ENCODE peak calls at places on chromosomes 13 and 19, in ten cellular contexts. O is endodermal cell; T is NCI-H1436; B is SK-N-SH; P is NCI-H1930; C is germinal center; H is stimulated activated naive CD4-positive, alpha-beta T cell; I is NCI-H2081; E is MCF 10A; V is WERI-Rb-1. L is an unnamed sample.

GRCh38 chr19:5880604-5881078 is 10.3 kb upstream of the FUT5 start:
- DNase-seq in O (peak; percentile 73), T (no peak), B (no peak), P (no peak), C (no peak), H (no peak), I (no peak), E (peak; percentile 51), V (no peak), L (peak; percentile 73)

GRCh38 chr19:13646758-13647157 is 117.6 kb upstream of the MRI1 start:
- DNase-seq in O (no peak), T (no peak), B (no peak), P (no peak), C (no peak), H (no peak), I (no peak), E (no peak), V (no peak), L (no peak)

GRCh38 chr13:83796364-83796763 is 85.9 kb downstream of the SLITRK1 start:
- DNase-seq in O (no peak), T (no peak), B (no peak), P (no peak), C (no peak), H (no peak), I (no peak), E (no peak), V (no peak), L (no peak)

GRCh38 chr13:23949736-23950135 is 52.4 kb upstream of the C1QTNF9B start:
- DNase-seq in O (no peak), T (no peak), B (peak; percentile 10), P (no peak), C (no peak), H (no peak), I (no peak), E (no peak), V (no peak), L (no peak)

GRCh38 chr13:104408733-104409132 is 1342.5 kb upstream of the SLC10A2 start:
- DNase-seq in O (no peak), T (no peak), B (no peak), P (no peak), C (no peak), H (no peak), I (no peak), E (no peak), V (no peak), L (peak; percentile 22)

GRCh38 chr13:99406799-99407201 is 94.5 kb upstream of the TM9SF2 start:
- DNase-seq in O (no peak), T (no peak), B (no peak), P (no peak), C (no peak), H (no peak), I (no peak), E (no peak), V (no peak), L (no peak)

GRCh38 chr13:21752501-21752900 is 81.6 kb downstream of the FGF9 start:
- DNase-seq in O (no peak), T (no peak), B (no peak), P (no peak), C (no peak), H (no peak), I (no peak), E (no peak), V (no peak), L (no peak)

GRCh38 chr13:84400711-84401110 is 518.4 kb upstream of the SLITRK1 start:
- DNase-seq in O (no peak), T (peak; percentile 28), B (no peak), P (peak; percentile 12), C (no peak), H (no peak), I (no peak), E (peak; percentile 78), V (no peak), L (peak; percentile 95)

GRCh38 chr19:8664671-8665057 is 33.9 kb downstream of the ACTL9 start:
- DNase-seq in O (no peak), T (no peak), B (no peak), P (no peak), C (no peak), H (no peak), I (no peak), E (no peak), V (no peak), L (no peak)

GRCh38 chr13:29131881-29132668 is 311.9 kb downstream of the MTUS2 start:
- DNase-seq in O (no peak), T (no peak), B (no peak), P (no peak), C (no peak), H (no peak), I (no peak), E (no peak), V (no peak), L (no peak)

GRCh38 chr13:110177790-110178189 is 129.2 kb downstream of the COL4A1 start:
- DNase-seq in O (no peak), T (no peak), B (no peak), P (no peak), C (no peak), H (no peak), I (no peak), E (no peak), V (no peak), L (no peak)

GRCh38 chr13:102310691-102311432 is 91.0 kb downstream of the FGF14 start:
- DNase-seq in O (no peak), T (no peak), B (no peak), P (no peak), C (no peak), H (no peak), I (no peak), E (no peak), V (no peak), L (no peak)

GRCh38 chr13:40061466-40062450 is 406.3 kb downstream of the COG6 start:
- DNase-seq in O (no peak), T (no peak), B (no peak), P (no peak), C (no peak), H (no peak), I (no peak), E (peak; percentile 68), V (no peak), L (peak; percentile 33)

GRCh38 chr19:53927745-53928144 is 18.7 kb downstream of the CACNG7 start:
- DNase-seq in O (peak; percentile 93), T (no peak), B (no peak), P (no peak), C (no peak), H (peak; percentile 20), I (no peak), E (peak; percentile 63), V (no peak), L (peak; percentile 29)

GRCh38 chr13:98406971-98407370 is 169.9 kb downstream of the STK24 start:
- DNase-seq in O (no peak), T (no peak), B (no peak), P (no peak), C (no peak), H (no peak), I (no peak), E (no peak), V (no peak), L (no peak)

GRCh38 chr19:2385053-2385721 is 25.1 kb downstream of the TMPRSS9 start:
- DNase-seq in O (peak; percentile 93), T (peak; percentile 43), B (peak; percentile 95), P (peak; percentile 20), C (peak; percentile 73), H (no peak), I (peak; percentile 61), E (peak; percentile 96), V (peak; percentile 82), L (peak; percentile 94)

GRCh38 chr13:110774051-110774450 is 60.6 kb downstream of the ING1 start:
- DNase-seq in O (no peak), T (no peak), B (no peak), P (no peak), C (no peak), H (no peak), I (no peak), E (no peak), V (no peak), L (no peak)

GRCh38 chr13:73519720-73520119 is 460.9 kb downstream of the KLF5 start:
- DNase-seq in O (no peak), T (peak; percentile 41), B (no peak), P (no peak), C (no peak), H (no peak), I (no peak), E (no peak), V (no peak), L (peak; percentile 26)

GRCh38 chr13:44045179-44045562 is 165.5 kb downstream of the LACC1 start:
- DNase-seq in O (no peak), T (no peak), B (peak; percentile 14), P (peak; percentile 42), C (no peak), H (no peak), I (peak; percentile 24), E (no peak), V (no peak), L (no peak)

GRCh38 chr19:15123900-15124299 is 16.7 kb downstream of the SYDE1 start:
- DNase-seq in O (peak; percentile 33), T (no peak), B (peak; percentile 76), P (no peak), C (no peak), H (no peak), I (no peak), E (peak; percentile 27), V (no peak), L (no peak)

GRCh38 chr13:58946274-58946673 is 1217.5 kb downstream of the DIAPH3 start:
- DNase-seq in O (no peak), T (no peak), B (no peak), P (no peak), C (no peak), H (no peak), I (no peak), E (no peak), V (no peak), L (no peak)

GRCh38 chr13:46736568-46736967 is 60.4 kb downstream of the ESD start:
- DNase-seq in O (no peak), T (no peak), B (no peak), P (no peak), C (no peak), H (no peak), I (no peak), E (no peak), V (no peak), L (no peak)

GRCh38 chr13:79108914-79109643 is 297.0 kb downstream of the RBM26 start:
- DNase-seq in O (no peak), T (peak; percentile 5), B (no peak), P (peak; percentile 85), C (no peak), H (no peak), I (peak; percentile 44), E (no peak), V (no peak), L (no peak)

GRCh38 chr13:22948421-22948820 is 232.4 kb upstream of the SGCG start:
- DNase-seq in O (peak; percentile 7), T (no peak), B (no peak), P (no peak), C (no peak), H (no peak), I (no peak), E (no peak), V (no peak), L (no peak)

GRCh38 chr19:518292-519231 is 11.3 kb downstream of the TPGS1 start:
- DNase-seq in O (peak; percentile 91), T (peak; percentile 70), B (no peak), P (no peak), C (peak; percentile 23), H (peak; percentile 65), I (no peak), E (no peak), V (no peak), L (no peak)

GRCh38 chr13:34346626-34347025 is 528.7 kb downstream of the RFC3 start:
- DNase-seq in O (no peak), T (no peak), B (no peak), P (no peak), C (no peak), H (no peak), I (no peak), E (no peak), V (no peak), L (no peak)

GRCh38 chr13:106418556-106418955 is 116.9 kb downstream of the EFNB2 start:
- DNase-seq in O (no peak), T (no peak), B (peak; percentile 66), P (no peak), C (no peak), H (no peak), I (no peak), E (no peak), V (no peak), L (peak; percentile 11)

GRCh38 chr13:98405107-98405571 is 171.8 kb downstream of the STK24 start:
- DNase-seq in O (peak; percentile 70), T (peak; percentile 69), B (peak; percentile 60), P (peak; percentile 62), C (no peak), H (no peak), I (peak; percentile 68), E (no peak), V (peak; percentile 46), L (no peak)

L was measured in renal cortical epithelial cell.